ENCODE peak calls at places on chromosome 7, in five cellular contexts. Z is NCI-H1105 treated with DMSO at 0.1 percent for 48 hours; T is T-cell; M is GM03348; N is stimulated activated CD8-positive, alpha-beta memory T cell treated with anti-CD3 and anti-CD28 coated beads, Interleukin-7, amount 100 ng/mL, for 24 hours. O is an unnamed sample.

GRCh38 chr7:76430836-76431235 is 6.1 kb downstream of the ZP3 start:
- DNase-seq in Z (no peak), T (no peak), N (no peak), M (no peak), O (no peak)

GRCh38 chr7:76394962-76395361 is 14.5 kb downstream of the SSC4D start:
- DNase-seq in M (peak), T (no peak), Z (no peak), N (no peak), O (no peak)

GRCh38 chr7:159141159-159141558 is 3.5 kb downstream of the VIPR2 start:
- DNase-seq in T (no peak), M (no peak), N (no peak), Z (no peak), O (no peak)

GRCh38 chr7:139720705-139721231 is 57.0 kb downstream of the HIPK2 start:
- DNase-seq in M (peak), Z (peak), N (no peak), T (no peak), O (no peak)

GRCh38 chr7:121994625-121995410 is 121.9 kb downstream of the PTPRZ1 start:
- DNase-seq in T (no peak), N (peak), Z (peak), M (peak), O (peak)

GRCh38 chr7:30411173-30411572 is 67.4 kb downstream of the NOD1 start:
- DNase-seq in Z (no peak), T (no peak), M (no peak), N (no peak), O (peak)

GRCh38 chr7:27103489-27104226 is 1.2 kb upstream of the HOXA2 start:
- DNase-seq in M (no peak), Z (no peak), T (no peak), N (no peak), O (no peak)

GRCh38 chr7:139853576-139854511 is 24.8 kb downstream of the TBXAS1 start:
- DNase-seq in M (peak), N (no peak), T (no peak), Z (no peak), O (peak)

GRCh38 chr7:142488842-142489241 is 231.0 kb upstream of the PRSS58 start:
- DNase-seq in M (no peak), Z (no peak), T (no peak), N (no peak), O (no peak)

GRCh38 chr7:102018876-102019275 is 201.4 kb downstream of the CUX1 start:
- DNase-seq in Z (no peak), M (no peak), N (no peak), T (no peak), O (no peak)

GRCh38 chr7:116339564-116339963 is 129.2 kb downstream of the TES start:
- DNase-seq in T (no peak), N (no peak), Z (no peak), M (no peak), O (no peak)

GRCh38 chr7:26534649-26535482 is 243.2 kb downstream of the SNX10 start:
- DNase-seq in T (no peak), M (no peak), Z (peak), N (no peak), O (no peak)

GRCh38 chr7:21352540-21353387 is 75.1 kb upstream of the SP4 start:
- DNase-seq in Z (no peak), T (no peak), N (no peak), M (no peak), O (no peak)

O was measured in H1.